ENCODE peak calls at places on chromosomes 3 and 15, in seven cellular contexts. C is A549, A is suprapubic skin, G is stomach, V is ovary, P is tibial nerve, R is sigmoid colon. I is an unnamed sample.

GRCh38 chr15:90105521-90105920 is 3.3 kb upstream of the IDH2 start:
- DNase-seq in C (no peak), P (no peak), R (no peak), G (no peak), A (no peak), V (no peak), I (no peak)

GRCh38 chr3:63864008-63864871 is 573 bp downstream of the ATXN7 start:
- DNase-seq in G (peak), A (peak), R (no peak), V (peak), C (peak), P (peak), I (peak)

GRCh38 chr3:111570404-111571030 is 24.6 kb downstream of the ZBED2 start:
- DNase-seq in P (no peak), V (no peak), G (no peak), A (no peak), R (no peak), C (no peak), I (no peak)

GRCh38 chr3:98521897-98522537 is 685 bp downstream of the CLDND1 start:
- DNase-seq in R (peak), V (peak), G (peak), C (peak), A (peak), P (peak), I (peak)

GRCh38 chr15:74251187-74251811 is 15.2 kb downstream of the CCDC33 start:
- DNase-seq in P (no peak), C (no peak), G (peak), A (no peak), R (no peak), V (no peak), I (no peak)

GRCh38 chr3:30633718-30634117 is 27.3 kb downstream of the TGFBR2 start:
- DNase-seq in V (no peak), P (no peak), G (no peak), C (no peak), A (no peak), R (no peak), I (no peak)

GRCh38 chr3:184145120-184145524 is 10.0 kb downstream of the EIF2B5 start:
- DNase-seq in C (peak), A (no peak), P (no peak), G (peak), R (no peak), V (no peak), I (peak)

GRCh38 chr3:104819333-104819732 is 547.4 kb upstream of the ALCAM start:
- DNase-seq in P (no peak), V (no peak), A (no peak), R (no peak), G (no peak), C (no peak), I (no peak)

GRCh38 chr15:22902046-22902445 is 63.6 kb downstream of the NIPA2 start:
- DNase-seq in G (no peak), V (no peak), C (no peak), A (no peak), R (no peak), P (no peak), I (no peak)

GRCh38 chr3:142964150-142964498 is 650 bp upstream of the PAQR9 start:
- DNase-seq in R (no peak), C (no peak), A (no peak), G (no peak), V (no peak), P (no peak), I (no peak)

GRCh38 chr3:187913617-187914033 is 168.4 kb upstream of the BCL6 start:
- DNase-seq in A (no peak), C (peak), R (no peak), V (no peak), P (no peak), G (no peak), I (peak)

GRCh38 chr15:32730677-32731654 is 13.2 kb downstream of the GREM1 start:
- DNase-seq in G (peak), C (no peak), P (no peak), A (no peak), V (no peak), R (no peak), I (peak)

GRCh38 chr3:90091557-90091956 is 984.1 kb downstream of the EPHA3 start:
- DNase-seq in V (peak), G (no peak), A (no peak), C (no peak), R (peak), P (peak), I (peak)

GRCh38 chr3:128473180-128473519 is 6.5 kb upstream of the DNAJB8 start:
- DNase-seq in G (no peak), P (no peak), R (no peak), C (no peak), A (no peak), V (no peak), I (no peak)

GRCh38 chr3:8709801-8710524 is 23.6 kb upstream of the CAV3 start:
- DNase-seq in G (peak), A (no peak), R (no peak), V (no peak), P (no peak), C (no peak), I (no peak)

GRCh38 chr3:100042577-100042981 is 71.7 kb downstream of the FILIP1L start:
- DNase-seq in G (no peak), C (no peak), P (no peak), R (no peak), V (no peak), A (no peak), I (no peak)

GRCh38 chr3:36494461-36495109 is 114.3 kb downstream of the STAC start:
- DNase-seq in V (no peak), G (no peak), C (no peak), A (peak), P (peak), R (peak), I (peak)

GRCh38 chr3:86175593-86175992 is 815.4 kb downstream of the VGLL3 start:
- DNase-seq in P (no peak), G (no peak), V (no peak), A (no peak), R (no peak), C (no peak), I (no peak)

GRCh38 chr3:13281657-13282527 is 138.2 kb downstream of the NUP210 start:
- DNase-seq in C (peak), R (peak), A (no peak), G (no peak), P (no peak), V (no peak), I (peak)

GRCh38 chr15:63233667-63234419 is 43.6 kb upstream of the APH1B start:
- DNase-seq in R (no peak), P (no peak), C (no peak), A (no peak), G (no peak), V (no peak), I (no peak)

GRCh38 chr15:90231028-90232017 is 2.4 kb downstream of the CIB1 start:
- DNase-seq in C (no peak), V (no peak), P (no peak), R (peak), A (no peak), G (peak), I (peak)

GRCh38 chr3:156433910-156434309 is 121.0 kb downstream of the SSR3 start:
- DNase-seq in A (no peak), V (no peak), C (no peak), G (no peak), P (no peak), R (no peak), I (no peak)

GRCh38 chr15:57218826-57219576 is 157.3 kb upstream of the CGNL1 start:
- DNase-seq in G (no peak), V (no peak), A (no peak), P (no peak), R (no peak), C (no peak), I (no peak)

GRCh38 chr15:91068966-91069365 is 31.1 kb upstream of the SV2B start:
- DNase-seq in G (no peak), R (no peak), C (no peak), A (no peak), V (no peak), P (no peak), I (no peak)

GRCh38 chr3:186258968-186259367 is 103.1 kb downstream of the DGKG start:
- DNase-seq in C (no peak), R (no peak), G (no peak), P (no peak), V (no peak), A (no peak), I (no peak)

GRCh38 chr3:156151824-156152428 is 31.5 kb downstream of the KCNAB1 start:
- DNase-seq in V (peak), P (peak), R (peak), C (peak), A (peak), G (peak), I (peak)

GRCh38 chr3:50248387-50248786 is 12.4 kb downstream of the GNAI2 start:
- DNase-seq in V (no peak), C (no peak), P (no peak), A (peak), G (peak), R (no peak), I (peak)

GRCh38 chr15:39976291-39977274 is 42.7 kb downstream of the EIF2AK4 start:
- DNase-seq in A (peak), V (peak), C (no peak), P (peak), G (peak), R (peak), I (peak)

GRCh38 chr3:8413337-8413926 is 88.2 kb upstream of the LMCD1 start:
- DNase-seq in R (no peak), G (no peak), A (no peak), P (no peak), V (no peak), C (no peak), I (no peak)

GRCh38 chr3:133168025-133168401 is 129.8 kb downstream of the TMEM108 start:
- DNase-seq in R (no peak), C (no peak), A (no peak), G (no peak), P (no peak), V (no peak), I (no peak)

GRCh38 chr3:140270329-140270728 is 335.3 kb downstream of the CLSTN2 start:
- DNase-seq in G (no peak), V (no peak), C (no peak), R (no peak), A (no peak), P (no peak), I (no peak)

GRCh38 chr15:39936187-39936586 is 2.3 kb downstream of the EIF2AK4 start:
- DNase-seq in G (no peak), P (no peak), A (no peak), R (no peak), C (no peak), V (no peak), I (no peak)

GRCh38 chr3:18386274-18386673 is 38.9 kb downstream of the SATB1 start:
- DNase-seq in P (no peak), R (no peak), C (no peak), G (no peak), V (no peak), A (no peak), I (no peak)

GRCh38 chr3:99570061-99570460 is 68.3 kb upstream of the COL8A1 start:
- DNase-seq in G (no peak), A (no peak), V (no peak), C (no peak), P (no peak), R (no peak), I (no peak)

GRCh38 chr3:148158210-148158609 is 539.5 kb upstream of the AGTR1 start:
- DNase-seq in A (no peak), C (no peak), G (no peak), R (no peak), P (peak), V (no peak), I (no peak)

GRCh38 chr15:78479650-78480049 is 27.7 kb upstream of the HYKK start:
- DNase-seq in P (no peak), C (no peak), V (no peak), R (no peak), A (no peak), G (no peak), I (no peak)

GRCh38 chr15:36737430-36737891 is 158.0 kb downstream of the CDIN1 start:
- DNase-seq in C (no peak), G (no peak), V (no peak), P (no peak), R (no peak), A (no peak), I (no peak)

DNA sequence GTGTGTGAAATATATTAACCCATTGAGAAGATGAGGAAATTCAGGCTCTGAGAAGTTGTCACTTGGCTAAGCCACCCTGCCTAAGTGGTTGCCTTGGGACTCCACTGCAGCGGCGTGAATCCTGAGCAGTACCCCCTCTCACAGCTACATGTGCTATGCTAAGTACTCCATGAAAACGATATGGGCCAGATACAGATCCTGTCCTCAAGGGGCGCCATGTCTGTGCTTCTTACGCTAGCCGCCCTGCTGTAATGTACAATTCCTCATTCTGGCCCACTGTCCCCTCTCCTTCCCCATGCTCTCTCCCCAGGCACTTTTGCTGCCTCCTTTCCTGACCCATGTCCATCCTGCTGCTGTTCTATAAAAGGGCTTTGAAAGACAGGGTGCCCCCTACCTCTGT is 140.3 kb downstream of the FEZF2 start:
- DNase-seq in V (no peak), R (no peak), C (no peak), A (no peak), G (no peak), P (no peak), I (no peak)
- H3K27ac ChIP-seq in V (no peak), R (no peak), C (no peak), A (no peak), G (no peak), P (no peak), I (no peak)

DNA sequence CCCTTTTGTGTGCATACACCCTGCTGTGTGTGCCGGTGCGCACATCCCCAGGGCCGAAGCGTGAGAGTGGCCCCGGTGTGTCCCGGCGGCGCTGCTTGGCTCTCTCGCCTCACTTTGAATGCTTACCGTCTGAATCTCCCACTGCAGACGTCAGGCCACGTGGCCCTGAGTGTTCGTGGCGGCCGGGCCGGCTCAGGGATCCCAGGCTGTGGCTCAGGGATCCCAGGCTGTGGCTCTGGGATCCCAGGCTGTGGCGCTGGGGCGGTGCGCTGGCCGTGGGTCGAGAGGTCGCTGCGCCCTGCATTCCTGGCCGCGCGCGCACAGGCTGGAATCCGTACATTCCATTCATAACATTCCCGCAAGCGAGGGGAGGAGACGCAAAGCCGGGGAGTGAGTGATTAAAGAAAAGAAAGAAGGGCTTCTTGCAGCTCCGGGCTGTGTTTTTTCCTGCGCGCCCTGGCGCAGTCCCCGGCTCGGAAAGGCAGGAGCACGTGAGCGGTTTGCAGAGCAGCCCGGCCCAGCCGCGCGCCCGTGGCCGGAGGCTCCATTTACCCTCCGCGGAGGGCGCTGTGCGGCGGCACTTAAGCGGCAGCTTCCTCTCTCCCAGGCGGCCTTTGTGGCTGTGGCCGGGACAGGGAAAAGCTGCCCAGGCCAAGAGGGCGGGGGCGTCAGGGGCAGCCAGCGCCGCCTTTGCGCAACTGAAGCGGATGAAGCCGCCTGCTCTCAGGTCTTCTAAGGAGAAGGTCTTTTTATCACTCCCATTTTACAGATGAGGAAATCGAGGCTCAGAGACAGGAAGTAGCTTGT is 87.0 kb upstream of the ALDH1L1 start:
- DNase-seq in C (peak), R (peak), P (peak), G (peak), V (peak), A (peak), I (peak)
- TF ChIP-seq EP300 in C (no peak), R (no peak), P (peak), G (peak), V (peak), A (peak), I (peak)

GRCh38 chr3:37913531-37913930 is 51.9 kb downstream of the CTDSPL start:
- DNase-seq in G (no peak), P (no peak), V (no peak), A (no peak), C (no peak), R (no peak), I (no peak)

GRCh38 chr3:37909067-37909911 is 47.6 kb downstream of the CTDSPL start:
- DNase-seq in C (no peak), A (no peak), P (no peak), R (no peak), G (no peak), V (no peak), I (no peak)

GRCh38 chr3:37910666-37911400 is 49.2 kb downstream of the CTDSPL start:
- DNase-seq in P (no peak), C (no peak), R (no peak), G (no peak), V (no peak), A (no peak), I (no peak)

GRCh38 chr3:37907906-37908305 is 46.2 kb downstream of the CTDSPL start:
- DNase-seq in G (no peak), C (no peak), A (no peak), R (no peak), V (no peak), P (no peak), I (no peak)

GRCh38 chr3:37912052-37912733 is 50.5 kb downstream of the CTDSPL start:
- DNase-seq in V (no peak), R (no peak), G (no peak), A (no peak), C (no peak), P (no peak), I (no peak)
- TF ChIP-seq CTCF in V (no peak), R (no peak), G (no peak), A (no peak), C (no peak), P (no peak), I (no peak)

DNA sequence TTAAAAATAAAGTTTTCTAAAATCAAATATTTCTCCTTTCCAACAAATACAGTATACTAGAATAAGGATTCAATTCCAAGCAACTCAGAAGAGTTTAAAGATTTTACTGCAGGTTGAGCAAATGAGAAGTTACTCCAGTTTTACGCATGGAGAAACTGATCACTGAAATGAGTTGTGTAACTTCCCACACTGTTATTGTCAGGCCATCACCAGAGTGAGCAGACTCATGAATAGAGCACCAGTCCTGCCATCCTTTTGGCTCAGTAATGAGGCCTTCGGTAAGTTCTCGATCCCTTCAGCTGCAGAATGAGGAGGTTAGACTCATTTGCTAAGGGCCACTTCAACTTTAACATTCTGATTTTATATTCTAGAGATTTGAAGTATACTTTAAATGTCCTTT is 48.1 kb downstream of the OSBPL10 start:
- DNase-seq in P (no peak), C (no peak), R (no peak), V (no peak), A (no peak), G (no peak), I (no peak)
- H3K27ac ChIP-seq in P (no peak), C (no peak), R (no peak), V (no peak), A (no peak), G (no peak), I (no peak)

GRCh38 chr3:47803478-47804025 is 614 bp downstream of the DHX30 start:
- DNase-seq in A (no peak), V (no peak), P (no peak), C (no peak), R (no peak), G (no peak), I (no peak)
- TF ChIP-seq EP300 in A (no peak), V (no peak), P (no peak), C (no peak), R (no peak), G (no peak), I (no peak)

GRCh38 chr3:51995346-51996156 is at the start of gene RPL29:
- DNase-seq in P (peak), R (peak), C (peak), G (peak), A (peak), V (peak), I (peak)
- TF ChIP-seq CTCF in P (peak), R (no peak), C (no peak), G (peak), A (peak), V (peak), I (no peak)

I was measured in transverse colon.